ENCODE peak calls at places on chromosomes 7 and 10, in four cellular contexts. One of them, this sample, is unnamed.

GRCh38 chr10:48448796-48449195 is 142.3 kb downstream of the MAPK8 start:
- DNase-seq in IMR-90: peak
- DNase-seq in H9: no peak
- DNase-seq in trophoblast cell: no peak
- DNase-seq in this sample: peak

GRCh38 chr7:155868955-155869783 is 56.9 kb upstream of the SHH start:
- DNase-seq in IMR-90: no peak
- DNase-seq in H9: peak
- DNase-seq in trophoblast cell: no peak
- DNase-seq in this sample: no peak

GRCh38 chr10:56212951-56213350 is 148.1 kb downstream of the ZWINT start:
- DNase-seq in IMR-90: no peak
- DNase-seq in H9: no peak
- DNase-seq in trophoblast cell: no peak
- DNase-seq in this sample: no peak

GRCh38 chr7:36084485-36085091 is 68.5 kb upstream of the EEPD1 start:
- DNase-seq in IMR-90: peak
- DNase-seq in H9: peak
- DNase-seq in trophoblast cell: peak
- DNase-seq in this sample: peak

GRCh38 chr7:36765605-36766004 is 41.3 kb upstream of the AOAH start:
- DNase-seq in IMR-90: no peak
- DNase-seq in H9: peak
- DNase-seq in trophoblast cell: no peak
- DNase-seq in this sample: peak

GRCh38 chr7:101031082-101031481 is 11.2 kb downstream of the MUC17 start:
- DNase-seq in IMR-90: no peak
- DNase-seq in H9: peak
- DNase-seq in trophoblast cell: no peak
- DNase-seq in this sample: peak

GRCh38 chr7:87316846-87317545 is 28.5 kb upstream of the CROT start:
- DNase-seq in IMR-90: peak
- DNase-seq in H9: no peak
- DNase-seq in trophoblast cell: peak
- DNase-seq in this sample: no peak

GRCh38 chr7:142873281-142873784 is 12.2 kb downstream of the TRPV6 start:
- DNase-seq in IMR-90: no peak
- DNase-seq in H9: peak
- DNase-seq in trophoblast cell: peak
- DNase-seq in this sample: peak

GRCh38 chr7:130673066-130673465 is 4.5 kb upstream of the COPG2 start:
- DNase-seq in IMR-90: no peak
- DNase-seq in H9: no peak
- DNase-seq in trophoblast cell: peak
- DNase-seq in this sample: no peak

DNA sequence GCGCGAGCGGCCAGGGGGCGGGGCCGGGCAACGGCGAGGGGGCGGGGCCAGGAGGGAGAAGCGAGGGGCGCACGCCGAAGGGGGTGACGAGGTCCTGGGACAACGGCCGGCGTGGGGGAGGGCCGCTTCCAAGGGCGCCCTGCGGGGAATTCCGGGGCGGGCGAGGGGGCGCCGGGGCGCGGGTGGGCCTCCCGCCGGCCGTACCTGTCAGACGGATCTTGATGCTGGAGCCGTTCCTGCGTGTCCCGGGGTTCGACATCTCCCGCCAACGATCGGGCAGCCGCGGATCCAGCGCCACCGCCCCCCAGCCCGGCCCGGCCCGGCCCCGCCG is 421 bp downstream of the SMURF1 start:
- DNase-seq in IMR-90: no peak
- DNase-seq in H9: no peak
- DNase-seq in trophoblast cell: no peak
- DNase-seq in this sample: no peak
- H2BK5ac ChIP-seq in IMR-90: peak
- H2BK5ac ChIP-seq in H9: no peak
- H2BK5ac ChIP-seq in trophoblast cell: peak
- H2BK5ac ChIP-seq in this sample: no peak

GRCh38 chr10:122376364-122376961 is 2.0 kb downstream of the PLEKHA1 start:
- DNase-seq in IMR-90: no peak
- DNase-seq in H9: no peak
- DNase-seq in trophoblast cell: no peak
- DNase-seq in this sample: no peak

GRCh38 chr10:122375761-122376160 is 1.3 kb downstream of the PLEKHA1 start:
- DNase-seq in IMR-90: no peak
- DNase-seq in H9: no peak
- DNase-seq in trophoblast cell: no peak
- DNase-seq in this sample: no peak

GRCh38 chr10:122374246-122374858 is at the start of gene PLEKHA1:
- DNase-seq in IMR-90: peak
- DNase-seq in H9: peak
- DNase-seq in trophoblast cell: peak
- DNase-seq in this sample: peak

GRCh38 chr10:122373713-122374112 is 795 bp upstream of the PLEKHA1 start:
- DNase-seq in IMR-90: peak
- DNase-seq in H9: no peak
- DNase-seq in trophoblast cell: peak
- DNase-seq in this sample: peak

DNA sequence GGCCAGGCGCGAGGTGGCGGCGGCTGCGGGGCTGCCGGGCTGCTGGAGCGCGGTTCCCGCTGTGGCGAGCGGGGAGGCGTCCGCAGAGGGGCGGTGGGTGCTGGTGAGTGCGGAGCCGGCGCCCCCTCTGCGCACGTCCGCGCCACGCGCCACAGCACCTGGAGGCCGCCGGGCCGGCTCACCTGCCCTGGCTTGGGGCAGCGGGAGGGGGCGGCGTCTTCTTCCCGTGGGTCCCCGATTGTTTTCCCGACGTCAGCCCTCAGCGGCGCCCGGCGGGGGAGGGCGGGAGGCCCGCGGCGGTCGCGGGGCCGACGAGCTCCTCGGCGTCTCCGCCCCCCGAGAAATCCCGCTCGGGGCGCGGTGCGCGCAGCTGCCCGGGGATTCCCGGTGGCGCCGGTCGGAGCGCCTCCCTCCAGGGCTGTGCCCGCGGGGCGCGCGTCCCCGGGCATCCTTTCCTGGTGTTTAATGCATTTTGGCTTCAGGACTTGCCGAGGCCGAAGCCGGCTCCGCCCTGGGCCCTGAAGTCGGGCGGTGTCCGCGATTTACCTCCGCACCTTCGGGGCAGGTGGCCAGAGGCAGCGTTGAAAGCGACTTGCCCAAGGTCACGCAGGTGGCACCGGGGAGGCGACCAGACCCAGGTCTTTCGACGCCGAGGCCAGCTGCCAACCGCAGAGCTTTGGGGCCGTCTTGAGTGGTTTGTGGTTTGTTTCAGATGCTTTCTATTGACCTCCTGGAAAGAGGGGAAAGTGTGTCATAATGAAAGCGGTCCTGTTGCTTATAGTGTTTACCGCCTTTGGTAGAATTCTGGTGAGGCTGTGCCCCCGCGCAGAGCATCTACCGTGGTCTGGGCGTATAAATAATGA is 582 bp downstream of the PLEKHA1 start:
- DNase-seq in IMR-90: peak
- DNase-seq in H9: peak
- DNase-seq in trophoblast cell: peak
- DNase-seq in this sample: peak
- H2BK5ac ChIP-seq in IMR-90: peak
- H2BK5ac ChIP-seq in H9: no peak
- H2BK5ac ChIP-seq in trophoblast cell: peak
- H2BK5ac ChIP-seq in this sample: no peak

GRCh38 chr10:25761937-25762336 is 172.1 kb upstream of the MYO3A start:
- DNase-seq in IMR-90: no peak
- DNase-seq in H9: no peak
- DNase-seq in trophoblast cell: peak
- DNase-seq in this sample: no peak

GRCh38 chr10:25768167-25768566 is 165.9 kb upstream of the MYO3A start:
- DNase-seq in IMR-90: no peak
- DNase-seq in H9: no peak
- DNase-seq in trophoblast cell: no peak
- DNase-seq in this sample: peak

GRCh38 chr10:25766687-25767221 is 167.3 kb upstream of the MYO3A start:
- DNase-seq in IMR-90: no peak
- DNase-seq in H9: peak
- DNase-seq in trophoblast cell: no peak
- DNase-seq in this sample: peak

DNA sequence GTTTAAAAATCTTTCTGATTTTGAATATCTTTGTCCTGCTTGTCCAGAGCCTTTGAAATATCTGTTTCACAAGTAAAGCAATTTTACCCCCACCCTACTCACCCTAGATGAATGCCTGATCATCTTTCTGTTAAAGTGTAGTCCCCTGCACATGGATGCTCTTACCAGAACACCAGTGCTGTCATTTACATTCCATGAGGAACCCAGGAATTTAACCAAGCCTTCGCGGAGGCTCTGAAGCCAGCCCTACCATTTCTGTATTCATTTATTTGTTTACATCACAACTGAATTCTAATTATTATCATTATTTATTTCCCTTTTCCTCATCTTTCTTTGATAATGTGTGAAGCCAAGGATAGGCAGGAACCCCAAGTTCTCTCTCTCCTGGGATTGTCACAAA is 167.8 kb upstream of the MYO3A start:
- DNase-seq in IMR-90: no peak
- DNase-seq in H9: no peak
- DNase-seq in trophoblast cell: no peak
- DNase-seq in this sample: peak
- H2BK5ac ChIP-seq in IMR-90: no peak
- H2BK5ac ChIP-seq in H9: no peak
- H2BK5ac ChIP-seq in trophoblast cell: no peak
- H2BK5ac ChIP-seq in this sample: peak

GRCh38 chr7:1558181-1558811 is 2.3 kb upstream of the TMEM184A start:
- DNase-seq in IMR-90: no peak
- DNase-seq in H9: no peak
- DNase-seq in trophoblast cell: peak
- DNase-seq in this sample: peak

GRCh38 chr7:1559626-1560590 is 3.9 kb upstream of the TMEM184A start:
- DNase-seq in IMR-90: no peak
- DNase-seq in H9: no peak
- DNase-seq in trophoblast cell: no peak
- DNase-seq in this sample: no peak

GRCh38 chr7:1557771-1558170 is 1.8 kb upstream of the TMEM184A start:
- DNase-seq in IMR-90: no peak
- DNase-seq in H9: no peak
- DNase-seq in trophoblast cell: no peak
- DNase-seq in this sample: no peak

GRCh38 chr7:1560620-1561031 is 4.6 kb upstream of the TMEM184A start:
- DNase-seq in IMR-90: no peak
- DNase-seq in H9: no peak
- DNase-seq in trophoblast cell: no peak
- DNase-seq in this sample: no peak

GRCh38 chr7:1558841-1559625 is 3.0 kb upstream of the TMEM184A start:
- DNase-seq in IMR-90: no peak
- DNase-seq in H9: no peak
- DNase-seq in trophoblast cell: peak
- DNase-seq in this sample: no peak
- H2BK5ac ChIP-seq in IMR-90: no peak
- H2BK5ac ChIP-seq in H9: no peak
- H2BK5ac ChIP-seq in trophoblast cell: peak
- H2BK5ac ChIP-seq in this sample: no peak

DNA sequence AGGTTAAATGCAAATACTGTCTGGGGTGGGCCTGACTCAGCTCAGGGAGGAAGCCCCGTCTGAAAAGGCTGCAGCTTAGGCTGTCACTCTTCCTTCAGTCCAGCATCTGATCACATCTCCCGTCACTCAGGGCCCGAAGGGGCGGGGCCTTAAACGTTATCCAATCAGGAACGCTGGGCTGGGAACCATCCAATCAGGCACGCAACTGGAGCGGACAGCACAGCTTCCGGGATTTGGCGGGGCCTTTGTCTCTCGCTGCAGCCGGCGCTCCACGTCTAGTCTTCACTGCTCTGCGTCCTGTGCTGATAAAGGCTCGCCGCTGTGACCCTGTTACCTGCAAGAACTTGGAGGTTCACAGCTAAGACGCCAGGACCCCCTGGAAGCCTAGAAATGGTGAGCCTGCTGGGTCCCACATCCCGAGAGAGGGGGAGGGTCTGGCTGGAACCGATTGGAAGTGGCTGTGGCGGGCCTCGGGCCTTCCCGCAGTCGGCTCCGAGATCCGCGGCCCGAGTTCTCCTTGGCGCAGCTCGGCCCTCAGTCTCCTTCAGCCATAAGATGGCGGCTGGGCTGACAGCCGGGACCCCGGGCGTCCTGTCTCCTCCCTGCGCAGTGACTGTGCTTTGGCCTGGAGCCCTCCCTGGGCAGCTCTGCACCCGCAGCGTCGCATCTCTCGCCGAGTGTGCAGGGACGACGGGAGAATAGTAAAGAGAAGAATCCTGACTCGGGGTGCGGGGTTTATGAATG is at the start of gene ZNF92:
- DNase-seq in IMR-90: peak
- DNase-seq in H9: peak
- DNase-seq in trophoblast cell: peak
- DNase-seq in this sample: peak
- H2BK5ac ChIP-seq in IMR-90: peak
- H2BK5ac ChIP-seq in H9: no peak
- H2BK5ac ChIP-seq in trophoblast cell: peak
- H2BK5ac ChIP-seq in this sample: peak

GRCh38 chr7:48971173-48971572 is 46.8 kb downstream of the CDC14C start:
- DNase-seq in IMR-90: no peak
- DNase-seq in H9: no peak
- DNase-seq in trophoblast cell: no peak
- DNase-seq in this sample: no peak

GRCh38 chr7:48976268-48976667 is 51.9 kb downstream of the CDC14C start:
- DNase-seq in IMR-90: no peak
- DNase-seq in H9: no peak
- DNase-seq in trophoblast cell: no peak
- DNase-seq in this sample: no peak

GRCh38 chr7:48976850-48977249 is 52.5 kb downstream of the CDC14C start:
- DNase-seq in IMR-90: no peak
- DNase-seq in H9: no peak
- DNase-seq in trophoblast cell: no peak
- DNase-seq in this sample: no peak
- H2BK5ac ChIP-seq in IMR-90: no peak
- H2BK5ac ChIP-seq in H9: no peak
- H2BK5ac ChIP-seq in trophoblast cell: no peak
- H2BK5ac ChIP-seq in this sample: no peak

DNA sequence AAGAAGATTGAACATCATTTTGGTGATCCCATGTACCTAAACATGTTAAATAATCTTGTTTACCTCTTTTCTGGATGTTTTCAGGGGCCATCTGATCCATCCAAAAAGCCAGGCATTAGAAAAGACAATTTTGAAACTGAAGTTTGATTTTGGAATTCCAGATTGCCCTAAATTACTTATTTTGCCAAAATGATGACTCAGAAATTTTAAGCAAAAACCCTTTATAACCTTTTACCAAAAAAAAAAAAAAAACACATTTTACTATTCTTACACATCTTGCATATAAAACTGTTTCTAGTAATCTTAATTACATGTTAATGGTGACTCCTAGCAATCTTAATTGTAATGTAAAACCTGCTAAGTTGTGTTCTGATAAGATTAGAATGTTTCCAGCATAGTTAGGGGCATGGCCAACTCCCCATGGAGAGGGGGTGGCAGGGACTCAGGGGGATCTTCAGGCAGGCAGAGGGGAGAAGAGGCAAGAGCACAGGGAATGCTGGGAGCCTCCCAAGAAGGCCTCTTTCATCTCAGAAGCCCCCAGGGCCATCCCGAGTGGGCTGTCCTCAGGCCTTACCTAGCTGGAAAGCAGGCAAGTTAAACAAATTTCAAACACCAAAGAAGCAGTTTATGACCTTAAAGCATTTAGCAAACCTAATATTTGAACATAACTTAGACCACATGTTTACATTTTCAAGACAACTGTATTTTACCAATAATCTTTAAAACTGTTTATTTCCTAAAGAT is 25.8 kb upstream of the AKR1C3 start:
- DNase-seq in IMR-90: no peak
- DNase-seq in H9: no peak
- DNase-seq in trophoblast cell: no peak
- DNase-seq in this sample: peak
- H2BK5ac ChIP-seq in IMR-90: no peak
- H2BK5ac ChIP-seq in H9: no peak
- H2BK5ac ChIP-seq in trophoblast cell: no peak
- H2BK5ac ChIP-seq in this sample: no peak